ENCODE peak calls at places on chromosome 21, in six cellular contexts. One of them, this sample, is unnamed.

GRCh38 chr21:45542667-45543370 is 579 bp upstream of the SLC19A1 start:
- DNase-seq in astrocyte: no peak
- DNase-seq in endodermal cell: peak; percentile 62
- DNase-seq in naive thymus-derived CD4-positive, alpha-beta T cell: no peak
- DNase-seq in GM04504: no peak
- DNase-seq in SHP77: no peak
- DNase-seq in this sample: no peak

GRCh38 chr21:15751561-15751960 is 21.8 kb downstream of the USP25 start:
- DNase-seq in astrocyte: no peak
- DNase-seq in endodermal cell: no peak
- DNase-seq in GM04504: no peak
- DNase-seq in SHP77: no peak
- DNase-seq in naive thymus-derived CD4-positive, alpha-beta T cell: no peak
- DNase-seq in this sample: no peak

GRCh38 chr21:31363720-31364119 is 19.7 kb upstream of the TIAM1 start:
- DNase-seq in naive thymus-derived CD4-positive, alpha-beta T cell: no peak
- DNase-seq in endodermal cell: no peak
- DNase-seq in astrocyte: peak; percentile 17
- DNase-seq in GM04504: no peak
- DNase-seq in SHP77: no peak
- DNase-seq in this sample: no peak

GRCh38 chr21:42040411-42041180 is 30.4 kb upstream of the ZBTB21 start:
- DNase-seq in astrocyte: peak; percentile 100
- DNase-seq in GM04504: peak; percentile 99
- DNase-seq in SHP77: peak; percentile 62
- DNase-seq in endodermal cell: no peak
- DNase-seq in naive thymus-derived CD4-positive, alpha-beta T cell: no peak
- DNase-seq in this sample: peak; percentile 99

GRCh38 chr21:46189959-46190490 is 5.8 kb upstream of the SPATC1L start:
- DNase-seq in SHP77: no peak
- DNase-seq in GM04504: no peak
- DNase-seq in naive thymus-derived CD4-positive, alpha-beta T cell: no peak
- DNase-seq in endodermal cell: peak; percentile 45
- DNase-seq in astrocyte: no peak
- DNase-seq in this sample: no peak

GRCh38 chr21:31744162-31744800 is 12.4 kb upstream of the SCAF4 start:
- DNase-seq in astrocyte: no peak
- DNase-seq in SHP77: no peak
- DNase-seq in GM04504: no peak
- DNase-seq in naive thymus-derived CD4-positive, alpha-beta T cell: no peak
- DNase-seq in endodermal cell: no peak
- DNase-seq in this sample: no peak

GRCh38 chr21:38136201-38136600 is 120.6 kb upstream of the KCNJ15 start:
- DNase-seq in astrocyte: peak; percentile 23
- DNase-seq in naive thymus-derived CD4-positive, alpha-beta T cell: no peak
- DNase-seq in SHP77: no peak
- DNase-seq in GM04504: peak; percentile 11
- DNase-seq in endodermal cell: no peak
- DNase-seq in this sample: no peak

GRCh38 chr21:17491716-17492414 is 21.0 kb upstream of the CXADR start:
- DNase-seq in astrocyte: peak; percentile 100
- DNase-seq in endodermal cell: no peak
- DNase-seq in SHP77: no peak
- DNase-seq in naive thymus-derived CD4-positive, alpha-beta T cell: no peak
- DNase-seq in GM04504: peak; percentile 90
- DNase-seq in this sample: peak; percentile 100

GRCh38 chr21:37435120-37435519 is 68.5 kb downstream of the DYRK1A start:
- DNase-seq in endodermal cell: peak; percentile 77
- DNase-seq in naive thymus-derived CD4-positive, alpha-beta T cell: peak; percentile 84
- DNase-seq in SHP77: peak; percentile 85
- DNase-seq in GM04504: peak; percentile 87
- DNase-seq in astrocyte: peak; percentile 99
- DNase-seq in this sample: peak; percentile 99

GRCh38 chr21:38494688-38495087 is 3.6 kb downstream of the ERG start:
- DNase-seq in astrocyte: peak; percentile 45
- DNase-seq in SHP77: no peak
- DNase-seq in GM04504: no peak
- DNase-seq in naive thymus-derived CD4-positive, alpha-beta T cell: no peak
- DNase-seq in endodermal cell: no peak
- DNase-seq in this sample: peak; percentile 70

GRCh38 chr21:45456014-45456835 is 51.3 kb downstream of the COL18A1 start:
- DNase-seq in naive thymus-derived CD4-positive, alpha-beta T cell: no peak
- DNase-seq in SHP77: no peak
- DNase-seq in astrocyte: no peak
- DNase-seq in endodermal cell: no peak
- DNase-seq in GM04504: no peak
- DNase-seq in this sample: no peak

GRCh38 chr21:25834376-25834775 is 99.6 kb downstream of the GABPA start:
- DNase-seq in endodermal cell: no peak
- DNase-seq in GM04504: no peak
- DNase-seq in naive thymus-derived CD4-positive, alpha-beta T cell: no peak
- DNase-seq in astrocyte: no peak
- DNase-seq in SHP77: no peak
- DNase-seq in this sample: peak; percentile 45

GRCh38 chr21:36706482-36706852 is 7.6 kb downstream of the SIM2 start:
- DNase-seq in naive thymus-derived CD4-positive, alpha-beta T cell: no peak
- DNase-seq in SHP77: no peak
- DNase-seq in GM04504: no peak
- DNase-seq in astrocyte: no peak
- DNase-seq in endodermal cell: peak; percentile 41
- DNase-seq in this sample: no peak

GRCh38 chr21:45322231-45322959 is 34.7 kb upstream of the POFUT2 start:
- DNase-seq in SHP77: no peak
- DNase-seq in endodermal cell: peak; percentile 46
- DNase-seq in GM04504: no peak
- DNase-seq in astrocyte: no peak
- DNase-seq in naive thymus-derived CD4-positive, alpha-beta T cell: peak; percentile 38
- DNase-seq in this sample: no peak

GRCh38 chr21:42061195-42061865 is 9.8 kb upstream of the UMODL1 start:
- DNase-seq in astrocyte: no peak
- DNase-seq in GM04504: no peak
- DNase-seq in endodermal cell: no peak
- DNase-seq in SHP77: no peak
- DNase-seq in naive thymus-derived CD4-positive, alpha-beta T cell: no peak
- DNase-seq in this sample: no peak

GRCh38 chr21:38351961-38352521 is 95.2 kb downstream of the KCNJ15 start:
- DNase-seq in SHP77: peak; percentile 32
- DNase-seq in naive thymus-derived CD4-positive, alpha-beta T cell: no peak
- DNase-seq in astrocyte: peak; percentile 93
- DNase-seq in GM04504: peak; percentile 75
- DNase-seq in endodermal cell: peak; percentile 66
- DNase-seq in this sample: peak; percentile 95

GRCh38 chr21:35136586-35137254 is 87.6 kb upstream of the RUNX1 start:
- DNase-seq in astrocyte: peak; percentile 91
- DNase-seq in endodermal cell: peak; percentile 59
- DNase-seq in SHP77: no peak
- DNase-seq in GM04504: no peak
- DNase-seq in naive thymus-derived CD4-positive, alpha-beta T cell: no peak
- DNase-seq in this sample: peak; percentile 81

GRCh38 chr21:42330380-42331336 is 15.4 kb upstream of the TFF3 start:
- DNase-seq in endodermal cell: peak; percentile 18
- DNase-seq in astrocyte: no peak
- DNase-seq in GM04504: no peak
- DNase-seq in naive thymus-derived CD4-positive, alpha-beta T cell: no peak
- DNase-seq in SHP77: no peak
- DNase-seq in this sample: no peak

GRCh38 chr21:46100020-46100419 is 2.1 kb downstream of the COL6A2 start:
- DNase-seq in astrocyte: no peak
- DNase-seq in endodermal cell: no peak
- DNase-seq in SHP77: no peak
- DNase-seq in GM04504: no peak
- DNase-seq in naive thymus-derived CD4-positive, alpha-beta T cell: no peak
- DNase-seq in this sample: no peak

GRCh38 chr21:17903029-17903806 is 84.1 kb upstream of the C21orf91 start:
- DNase-seq in SHP77: no peak
- DNase-seq in naive thymus-derived CD4-positive, alpha-beta T cell: peak; percentile 10
- DNase-seq in astrocyte: peak; percentile 12
- DNase-seq in GM04504: peak; percentile 14
- DNase-seq in endodermal cell: peak; percentile 49
- DNase-seq in this sample: peak; percentile 38

GRCh38 chr21:17270234-17270633 is 242.6 kb upstream of the CXADR start:
- DNase-seq in naive thymus-derived CD4-positive, alpha-beta T cell: no peak
- DNase-seq in GM04504: peak; percentile 10
- DNase-seq in SHP77: no peak
- DNase-seq in astrocyte: peak; percentile 47
- DNase-seq in endodermal cell: no peak
- DNase-seq in this sample: peak; percentile 45

This sample was measured in renal cortical epithelial cell.